ENCODE peak calls at places on chromosomes 6 and 20, in five cellular contexts. B, O, D, Q and U are unnamed samples.

GRCh38 chr20:13626724-13627123 is 12.0 kb downstream of the TASP1 start:
- DNase-seq in O (no peak), B (no peak), D (no peak), Q (no peak), U (no peak)

GRCh38 chr6:75230484-75231325 is 12.9 kb downstream of the COX7A2 start:
- DNase-seq in O (no peak), B (no peak), Q (peak; percentile 66), D (peak; percentile 9), U (no peak)

GRCh38 chr6:139540276-139540675 is 165.8 kb upstream of the CITED2 start:
- DNase-seq in B (no peak), Q (no peak), D (no peak), O (no peak), U (no peak)

GRCh38 chr6:44022296-44022661 is 105.0 kb downstream of the MRPL14 start:
- DNase-seq in B (no peak), Q (no peak), D (no peak), O (no peak), U (no peak)

GRCh38 chr6:25172819-25173218 is 106.4 kb upstream of the CARMIL1 start:
- DNase-seq in O (peak; percentile 69), Q (no peak), B (peak; percentile 37), D (peak; percentile 60), U (no peak)

GRCh38 chr6:116465246-116465645 is 4.1 kb downstream of the CALHM6 start:
- DNase-seq in Q (no peak), B (no peak), O (no peak), D (no peak), U (no peak)

GRCh38 chr20:4916991-4917881 is 84.1 kb downstream of the SLC23A2 start:
- DNase-seq in B (no peak), O (no peak), Q (peak; percentile 24), D (no peak), U (no peak)

GRCh38 chr6:111129003-111129402 is 41.7 kb downstream of the SLC16A10 start:
- DNase-seq in Q (no peak), D (no peak), O (no peak), B (no peak), U (peak; percentile 75)

GRCh38 chr20:40010483-40010882 is 678.6 kb downstream of the MAFB start:
- DNase-seq in D (no peak), B (peak; percentile 38), O (peak; percentile 68), Q (no peak), U (no peak)

GRCh38 chr6:6918216-6918983 is 189.4 kb upstream of the RREB1 start:
- DNase-seq in B (no peak), D (peak; percentile 17), O (no peak), Q (no peak), U (no peak)

GRCh38 chr6:132132911-132133639 is 181.9 kb upstream of the CCN2 start:
- DNase-seq in D (no peak), B (no peak), Q (no peak), O (no peak), U (no peak)

GRCh38 chr20:10699941-10700340 is 26.1 kb upstream of the JAG1 start:
- DNase-seq in B (no peak), D (no peak), Q (no peak), O (no peak), U (no peak)

GRCh38 chr20:23419995-23420901 is 1.0 kb downstream of the NAPB start:
- DNase-seq in D (no peak), Q (peak; percentile 40), B (no peak), O (no peak), U (no peak)

GRCh38 chr20:63347950-63348827 is 13.0 kb downstream of the CHRNA4 start:
- DNase-seq in D (no peak), O (no peak), B (no peak), Q (no peak), U (no peak)

GRCh38 chr6:146997062-146997461 is 207.2 kb upstream of the STXBP5 start:
- DNase-seq in O (no peak), B (no peak), D (no peak), Q (no peak), U (no peak)

GRCh38 chr20:53656653-53657288 is 63.1 kb upstream of the ZNF217 start:
- DNase-seq in Q (no peak), B (no peak), O (no peak), D (no peak), U (no peak)

GRCh38 chr6:45420083-45420908 is 42.6 kb upstream of the SUPT3H start:
- DNase-seq in D (no peak), O (no peak), Q (peak; percentile 69), B (peak; percentile 34), U (no peak)

GRCh38 chr6:170114956-170115855 is 175.7 kb downstream of the DLL1 start:
- DNase-seq in Q (no peak), O (peak; percentile 31), B (no peak), D (no peak), U (no peak)

GRCh38 chr20:53642196-53643030 is 48.8 kb upstream of the ZNF217 start:
- DNase-seq in O (peak; percentile 69), D (no peak), Q (peak; percentile 65), B (peak; percentile 54), U (no peak)

GRCh38 chr6:149560736-149561135 is 5.4 kb upstream of the GINM1 start:
- DNase-seq in O (no peak), B (no peak), Q (peak; percentile 34), D (no peak), U (no peak)

GRCh38 chr6:150600302-150601017 is 775 bp downstream of the PLEKHG1 start:
- DNase-seq in D (peak; percentile 26), B (peak; percentile 73), O (peak; percentile 73), Q (peak; percentile 96), U (peak; percentile 39)

GRCh38 chr6:139164001-139164400 is 29.1 kb downstream of the HECA start:
- DNase-seq in B (no peak), Q (no peak), O (no peak), D (no peak), U (no peak)

GRCh38 chr6:87154641-87155271 is 609 bp upstream of the ZNF292 start:
- DNase-seq in O (no peak), D (no peak), Q (no peak), B (no peak), U (no peak)

GRCh38 chr6:155224618-155225017 is 39.2 kb upstream of the CLDN20 start:
- DNase-seq in Q (no peak), B (peak; percentile 40), D (no peak), O (no peak), U (no peak)

GRCh38 chr6:52551483-52552277 is 25.2 kb downstream of the TRAM2 start:
- DNase-seq in O (peak; percentile 80), D (no peak), B (peak; percentile 73), Q (peak; percentile 71), U (no peak)

DNA sequence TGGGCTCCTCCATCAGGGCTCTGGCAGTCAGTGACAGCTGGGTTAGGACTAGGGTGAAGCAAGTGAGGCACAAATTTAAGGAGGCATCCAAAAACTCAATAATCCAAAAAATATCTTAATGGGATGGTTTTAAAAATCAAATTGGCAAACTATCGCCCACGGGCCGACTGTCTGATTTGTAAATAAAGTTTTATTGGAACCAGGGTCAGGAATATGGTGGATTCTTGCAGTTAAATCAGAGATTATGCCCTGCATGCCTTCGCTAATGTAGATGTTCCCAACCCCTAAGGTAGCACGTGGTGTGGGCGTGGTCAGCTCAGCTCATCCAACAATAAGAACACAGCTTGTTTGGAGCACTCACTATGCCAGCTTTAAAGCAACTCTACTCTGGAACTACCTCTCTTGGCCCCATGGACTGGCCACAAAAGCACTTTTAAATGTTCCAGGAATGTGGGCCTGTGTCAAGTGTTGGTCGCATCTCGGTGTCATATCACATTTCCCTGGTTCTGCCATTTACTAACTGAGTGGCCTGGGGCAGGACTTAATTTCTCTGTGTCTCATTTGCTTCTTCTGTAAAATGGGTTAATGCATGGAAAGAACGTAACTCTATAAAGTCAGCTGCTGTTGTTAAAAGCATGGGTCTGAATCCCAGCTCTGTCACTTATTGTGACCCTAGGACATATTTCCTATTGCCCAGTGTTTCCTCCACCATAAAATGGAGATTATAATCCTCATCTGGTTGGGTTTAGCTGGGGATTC is 7.0 kb downstream of the TP53RK start:
- DNase-seq in Q (peak; percentile 24), B (no peak), D (no peak), O (no peak), U (no peak)
- H3K4me1 ChIP-seq in Q (peaks cover 18% of the 10 kb centered on the region), B (no peaks in the 10 kb centered on the region), D (peaks cover 10% of the 10 kb centered on the region), O (peaks cover 15% of the 10 kb centered on the region), U (peaks cover 11% of the 10 kb centered on the region)

GRCh38 chr20:55893031-55893430 is 112.3 kb downstream of the CBLN4 start:
- DNase-seq in Q (no peak), B (no peak), D (peak; percentile 30), O (no peak), U (no peak)
- H3K4me1 ChIP-seq in Q (no peaks in the 10 kb centered on the region), B (no peaks in the 10 kb centered on the region), D (peaks cover 7% of the 10 kb centered on the region), O (no peaks in the 10 kb centered on the region), U (no peaks in the 10 kb centered on the region)

DNA sequence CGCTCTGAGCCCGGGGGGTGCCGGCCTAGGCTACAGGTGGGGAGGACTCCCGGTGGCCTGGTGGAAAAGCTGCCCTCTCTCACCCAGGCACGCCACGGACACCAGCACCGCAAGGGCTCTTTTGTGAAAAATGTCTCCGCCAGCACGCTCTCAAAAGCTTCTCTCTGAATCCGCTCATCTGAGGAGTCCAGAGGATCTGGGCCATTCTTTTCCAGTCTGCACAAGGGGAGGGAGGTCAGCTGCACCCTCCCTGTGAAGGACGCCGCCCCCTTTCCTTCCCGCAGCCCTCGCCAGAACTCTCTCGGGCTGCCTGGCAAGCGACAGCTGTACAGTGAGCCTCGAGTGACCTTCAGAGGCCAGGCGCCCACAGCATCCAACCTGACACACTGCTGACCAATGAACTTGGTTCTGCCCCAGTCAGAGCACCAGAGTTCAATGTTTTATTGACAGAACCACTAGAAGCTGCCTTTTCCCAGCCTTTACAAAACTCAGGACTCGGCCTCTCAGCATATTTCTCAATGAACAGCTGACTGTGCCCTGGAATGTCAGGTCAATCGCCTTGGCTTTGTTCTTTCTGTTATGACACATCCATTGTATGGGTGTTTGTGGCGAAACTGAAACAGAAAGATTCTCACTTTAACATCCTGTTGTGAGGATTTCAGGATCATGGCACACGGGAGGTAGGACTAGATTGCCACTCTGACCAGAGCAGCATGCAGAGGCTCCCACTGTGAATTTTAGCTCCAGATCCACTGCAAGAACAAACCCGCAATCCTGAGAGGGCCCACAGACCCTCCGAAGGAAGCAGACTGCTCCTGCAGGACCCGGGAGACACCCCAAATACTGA is 26.7 kb downstream of the SERPINB9 start:
- DNase-seq in O (no peak), D (no peak), B (peak; percentile 57), Q (peak; percentile 64), U (no peak)
- H3K4me1 ChIP-seq in O (peaks cover 18% of the 10 kb centered on the region), D (peaks cover 16% of the 10 kb centered on the region), B (no peaks in the 10 kb centered on the region), Q (peaks cover 18% of the 10 kb centered on the region), U (peaks cover 16% of the 10 kb centered on the region)

GRCh38 chr20:25049261-25050060 is 8.5 kb downstream of the ACSS1 start:
- DNase-seq in O (peak; percentile 31), D (no peak), B (no peak), Q (no peak), U (no peak)
- H3K4me1 ChIP-seq in O (no peaks in the 10 kb centered on the region), D (no peaks in the 10 kb centered on the region), B (peaks cover 17% of the 10 kb centered on the region), Q (no peaks in the 10 kb centered on the region), U (peaks cover 87% of the 10 kb centered on the region)

GRCh38 chr6:84204011-84204410 is 23.4 kb downstream of the CEP162 start:
- DNase-seq in B (no peak), Q (no peak), O (no peak), D (no peak), U (no peak)
- H3K4me1 ChIP-seq in B (no peaks in the 10 kb centered on the region), Q (no peaks in the 10 kb centered on the region), O (no peaks in the 10 kb centered on the region), D (no peaks in the 10 kb centered on the region), U (no peaks in the 10 kb centered on the region)